ENCODE peak calls at places on chromosomes 3 and 15, in five cellular contexts. O is T-cell, H is left colon, K is left ventricle myocardium superior, P is GM12892. B is an unnamed sample.

GRCh38 chr3:3783155-3783554 is 16.1 kb upstream of the LRRN1 start:
- DNase-seq in K (no peak), P (no peak), H (no peak), O (no peak), B (no peak)

GRCh38 chr15:90677807-90678790 is 39.0 kb upstream of the BLM start:
- DNase-seq in H (no peak), P (no peak), K (no peak), O (no peak), B (peak)

GRCh38 chr3:30952786-30953185 is 58.3 kb upstream of the GADL1 start:
- DNase-seq in O (no peak), K (no peak), H (no peak), P (no peak), B (no peak)

GRCh38 chr3:87228316-87228715 is 1.2 kb downstream of the CHMP2B start:
- DNase-seq in K (no peak), H (no peak), O (no peak), P (no peak), B (no peak)

GRCh38 chr15:95972136-95972553 is 358.4 kb upstream of the NR2F2 start:
- DNase-seq in O (no peak), P (no peak), K (peak), H (no peak), B (no peak)

GRCh38 chr15:85941186-85941855 is 138.3 kb upstream of the AGBL1 start:
- DNase-seq in P (no peak), K (no peak), O (no peak), H (no peak), B (no peak)

GRCh38 chr3:101530213-101531047 is 17.4 kb upstream of the SENP7 start:
- DNase-seq in P (no peak), K (no peak), O (no peak), H (no peak), B (no peak)

GRCh38 chr3:172153335-172153861 is 114.0 kb downstream of the FNDC3B start:
- DNase-seq in P (no peak), H (peak), K (peak), O (peak), B (peak)

GRCh38 chr15:25055356-25056068 is 100.7 kb downstream of the SNRPN start:
- DNase-seq in P (no peak), K (no peak), H (no peak), O (no peak), B (no peak)

GRCh38 chr15:90582553-90582952 is 52.8 kb downstream of the CRTC3 start:
- DNase-seq in K (no peak), P (no peak), O (no peak), H (no peak), B (no peak)

GRCh38 chr3:57091471-57091870 is 31.0 kb downstream of the SPATA12 start:
- DNase-seq in P (no peak), O (no peak), K (no peak), H (no peak), B (no peak)

GRCh38 chr15:82870727-82871576 is 61.5 kb downstream of the WHAMM start:
- DNase-seq in K (no peak), P (no peak), H (no peak), O (no peak), B (no peak)

GRCh38 chr3:12239301-12239700 is 49.6 kb upstream of the PPARG start:
- DNase-seq in H (peak), K (no peak), P (no peak), O (no peak), B (no peak)

GRCh38 chr3:182180646-182181385 is 469.1 kb downstream of the SOX2 start:
- DNase-seq in H (no peak), O (no peak), K (no peak), P (no peak), B (no peak)

GRCh38 chr3:139677341-139678155 is at the start of gene NMNAT3:
- DNase-seq in H (peak), K (peak), P (peak), O (peak), B (peak)

GRCh38 chr3:99869621-99870020 is 52.0 kb downstream of the CMSS1 start:
- DNase-seq in P (no peak), H (no peak), O (no peak), K (no peak), B (no peak)

GRCh38 chr3:143000525-143000924 is 845 bp upstream of the U2SURP start:
- DNase-seq in P (no peak), K (no peak), O (no peak), H (peak), B (no peak)

GRCh38 chr15:88681610-88682221 is 42.9 kb downstream of the ISG20 start:
- DNase-seq in O (no peak), H (no peak), P (no peak), K (no peak), B (no peak)

GRCh38 chr15:62649793-62650420 is 392.6 kb upstream of the TPM1 start:
- DNase-seq in K (peak), H (peak), P (peak), O (no peak), B (no peak)

GRCh38 chr3:140424211-140424610 is 253.7 kb upstream of the TRIM42 start:
- DNase-seq in P (no peak), O (no peak), K (no peak), H (no peak), B (no peak)

GRCh38 chr3:122497425-122497824 is 17.3 kb downstream of the KPNA1 start:
- DNase-seq in K (no peak), H (no peak), O (no peak), P (peak), B (peak)

GRCh38 chr3:59480486-59480995 is 430.7 kb upstream of the CFAP20DC start:
- DNase-seq in K (no peak), H (no peak), O (no peak), P (no peak), B (no peak)

GRCh38 chr3:52723935-52724334 is 18.0 kb downstream of the SPCS1 start:
- DNase-seq in K (no peak), H (no peak), O (no peak), P (no peak), B (no peak)

GRCh38 chr3:109696932-109697331 is 359.6 kb upstream of the DPPA4 start:
- DNase-seq in H (no peak), K (no peak), P (no peak), O (no peak), B (no peak)

GRCh38 chr3:4980229-4981159 is 1.3 kb downstream of the BHLHE40 start:
- DNase-seq in H (peak), O (peak), P (no peak), K (peak), B (peak)

GRCh38 chr3:155946178-155946577 is 75.7 kb downstream of the GMPS start:
- DNase-seq in K (no peak), P (no peak), O (no peak), H (no peak), B (no peak)

GRCh38 chr3:182142928-182143327 is 431.2 kb downstream of the SOX2 start:
- DNase-seq in P (no peak), H (no peak), O (no peak), K (no peak), B (no peak)

GRCh38 chr3:56833031-56833430 is 31.3 kb upstream of the ARHGEF3 start:
- DNase-seq in P (no peak), K (no peak), H (no peak), O (no peak), B (no peak)

GRCh38 chr3:53193466-53194217 is 32.6 kb downstream of the PRKCD start:
- DNase-seq in H (no peak), K (peak), P (no peak), O (no peak), B (no peak)

GRCh38 chr3:183350164-183350563 is 78.3 kb downstream of the MCF2L2 start:
- DNase-seq in O (no peak), H (no peak), P (no peak), K (no peak), B (peak)

GRCh38 chr15:42499888-42500609 is 4.6 kb downstream of the SNAP23 start:
- DNase-seq in P (no peak), O (no peak), H (no peak), K (no peak), B (no peak)